ENCODE peak calls at places on chromosome 19, in five cellular contexts. One of them, this sample, is unnamed.

GRCh38 chr19:15612342-15612741 is 2.7 kb upstream of the CYP4F8 start:
- DNase-seq in HFF-Myc: no peak
- DNase-seq in transverse colon: no peak
- DNase-seq in keratinocyte: no peak
- DNase-seq in A549: no peak
- DNase-seq in this sample: no peak

GRCh38 chr19:11027381-11027780 is 61.9 kb upstream of the LDLR start:
- DNase-seq in A549: no peak
- DNase-seq in keratinocyte: no peak
- DNase-seq in transverse colon: no peak
- DNase-seq in HFF-Myc: no peak
- DNase-seq in this sample: no peak

GRCh38 chr19:29499261-29499920 is 26.4 kb upstream of the VSTM2B start:
- DNase-seq in A549: peak
- DNase-seq in keratinocyte: no peak
- DNase-seq in transverse colon: no peak
- DNase-seq in HFF-Myc: no peak
- DNase-seq in this sample: no peak

GRCh38 chr19:2253106-2254051 is 2.8 kb downstream of the JSRP1 start:
- DNase-seq in keratinocyte: no peak
- DNase-seq in HFF-Myc: no peak
- DNase-seq in A549: no peak
- DNase-seq in transverse colon: no peak
- DNase-seq in this sample: no peak

GRCh38 chr19:5317321-5317720 is 23.3 kb downstream of the PTPRS start:
- DNase-seq in HFF-Myc: no peak
- DNase-seq in keratinocyte: no peak
- DNase-seq in A549: no peak
- DNase-seq in transverse colon: no peak
- DNase-seq in this sample: no peak

GRCh38 chr19:52034051-52034728 is 6.0 kb upstream of the ZNF614 start:
- DNase-seq in A549: peak
- DNase-seq in keratinocyte: no peak
- DNase-seq in transverse colon: no peak
- DNase-seq in HFF-Myc: no peak
- DNase-seq in this sample: no peak

GRCh38 chr19:41616785-41617621 is 9.9 kb downstream of the CEACAM4 start:
- DNase-seq in A549: peak
- DNase-seq in transverse colon: no peak
- DNase-seq in HFF-Myc: peak
- DNase-seq in keratinocyte: no peak
- DNase-seq in this sample: no peak

GRCh38 chr19:9487016-9487415 is 11.4 kb downstream of the ZNF560 start:
- DNase-seq in transverse colon: no peak
- DNase-seq in A549: no peak
- DNase-seq in keratinocyte: no peak
- DNase-seq in HFF-Myc: no peak
- DNase-seq in this sample: no peak

GRCh38 chr19:29837448-29837961 is 25.7 kb downstream of the CCNE1 start:
- DNase-seq in keratinocyte: no peak
- DNase-seq in HFF-Myc: no peak
- DNase-seq in transverse colon: no peak
- DNase-seq in A549: no peak
- DNase-seq in this sample: no peak

GRCh38 chr19:43905897-43906296 is 29.2 kb downstream of the ZNF45 start:
- DNase-seq in A549: no peak
- DNase-seq in keratinocyte: no peak
- DNase-seq in transverse colon: no peak
- DNase-seq in HFF-Myc: no peak
- DNase-seq in this sample: no peak

GRCh38 chr19:47593860-47594259 is 15.1 kb upstream of the BICRA start:
- DNase-seq in HFF-Myc: no peak
- DNase-seq in A549: no peak
- DNase-seq in transverse colon: no peak
- DNase-seq in keratinocyte: no peak
- DNase-seq in this sample: no peak

GRCh38 chr19:33304760-33305647 is 2.7 kb upstream of the CEBPA start:
- DNase-seq in keratinocyte: no peak
- DNase-seq in A549: peak
- DNase-seq in transverse colon: peak
- DNase-seq in HFF-Myc: no peak
- DNase-seq in this sample: no peak

GRCh38 chr19:28281676-28282075 is 931.3 kb downstream of the UQCRFS1 start:
- DNase-seq in HFF-Myc: no peak
- DNase-seq in transverse colon: no peak
- DNase-seq in A549: no peak
- DNase-seq in keratinocyte: no peak
- DNase-seq in this sample: no peak

GRCh38 chr19:34436716-34437115 is 8.5 kb downstream of the UBA2 start:
- DNase-seq in keratinocyte: no peak
- DNase-seq in HFF-Myc: no peak
- DNase-seq in transverse colon: no peak
- DNase-seq in A549: no peak
- DNase-seq in this sample: no peak

GRCh38 chr19:54449701-54450069 is 686 bp downstream of the LENG8 start:
- DNase-seq in keratinocyte: no peak
- DNase-seq in transverse colon: no peak
- DNase-seq in HFF-Myc: no peak
- DNase-seq in A549: no peak
- DNase-seq in this sample: no peak

GRCh38 chr19:30570194-30570593 is 198.0 kb downstream of the ZNF536 start:
- DNase-seq in HFF-Myc: no peak
- DNase-seq in A549: no peak
- DNase-seq in keratinocyte: no peak
- DNase-seq in transverse colon: no peak
- DNase-seq in this sample: no peak

GRCh38 chr19:5775668-5776309 is 8.8 kb downstream of the PRR22 start:
- DNase-seq in A549: peak
- DNase-seq in transverse colon: no peak
- DNase-seq in HFF-Myc: peak
- DNase-seq in keratinocyte: no peak
- DNase-seq in this sample: no peak

GRCh38 chr19:30111051-30111450 is 169.0 kb downstream of the URI1 start:
- DNase-seq in HFF-Myc: no peak
- DNase-seq in keratinocyte: no peak
- DNase-seq in A549: no peak
- DNase-seq in transverse colon: no peak
- DNase-seq in this sample: no peak

GRCh38 chr19:2554856-2555255 is 78.9 kb downstream of the GADD45B start:
- DNase-seq in HFF-Myc: no peak
- DNase-seq in transverse colon: no peak
- DNase-seq in A549: no peak
- DNase-seq in keratinocyte: no peak
- DNase-seq in this sample: no peak

GRCh38 chr19:10270616-10271394 is at the start of gene ICAM1:
- DNase-seq in A549: no peak
- DNase-seq in HFF-Myc: no peak
- DNase-seq in transverse colon: peak
- DNase-seq in keratinocyte: no peak
- DNase-seq in this sample: no peak

GRCh38 chr19:55113570-55114039 is 3.8 kb downstream of the PPP1R12C start:
- DNase-seq in transverse colon: peak
- DNase-seq in keratinocyte: no peak
- DNase-seq in A549: peak
- DNase-seq in HFF-Myc: peak
- DNase-seq in this sample: peak

GRCh38 chr19:34350161-34350561 is 14.8 kb upstream of the GPI start:
- DNase-seq in A549: no peak
- DNase-seq in keratinocyte: no peak
- DNase-seq in transverse colon: no peak
- DNase-seq in HFF-Myc: no peak
- DNase-seq in this sample: no peak

GRCh38 chr19:461664-462551 is 1.1 kb upstream of the SHC2 start:
- DNase-seq in transverse colon: peak
- DNase-seq in HFF-Myc: no peak
- DNase-seq in A549: no peak
- DNase-seq in keratinocyte: no peak
- DNase-seq in this sample: no peak

GRCh38 chr19:15280915-15281683 is 48.9 kb upstream of the EPHX3 start:
- DNase-seq in A549: peak
- DNase-seq in transverse colon: peak
- DNase-seq in keratinocyte: no peak
- DNase-seq in HFF-Myc: peak
- DNase-seq in this sample: no peak

GRCh38 chr19:45156231-45156630 is 4.6 kb downstream of the NKPD1 start:
- DNase-seq in keratinocyte: no peak
- DNase-seq in A549: no peak
- DNase-seq in transverse colon: no peak
- DNase-seq in HFF-Myc: no peak
- DNase-seq in this sample: no peak

GRCh38 chr19:45440873-45441654 is 17.3 kb upstream of the ERCC1 start:
- DNase-seq in HFF-Myc: no peak
- DNase-seq in transverse colon: no peak
- DNase-seq in A549: peak
- DNase-seq in keratinocyte: no peak
- DNase-seq in this sample: no peak

GRCh38 chr19:5025027-5025426 is 56.1 kb downstream of the KDM4B start:
- DNase-seq in keratinocyte: no peak
- DNase-seq in A549: no peak
- DNase-seq in transverse colon: no peak
- DNase-seq in HFF-Myc: no peak
- DNase-seq in this sample: no peak

GRCh38 chr19:33795370-33796163 is 1.1 kb upstream of the KCTD15 start:
- DNase-seq in keratinocyte: no peak
- DNase-seq in A549: peak
- DNase-seq in HFF-Myc: no peak
- DNase-seq in transverse colon: peak
- DNase-seq in this sample: no peak

GRCh38 chr19:789473-790052 is 7.7 kb upstream of the PTBP1 start:
- DNase-seq in A549: no peak
- DNase-seq in transverse colon: no peak
- DNase-seq in HFF-Myc: no peak
- DNase-seq in keratinocyte: no peak
- DNase-seq in this sample: no peak

GRCh38 chr19:27671876-27672275 is 1541.1 kb downstream of the UQCRFS1 start:
- DNase-seq in transverse colon: no peak
- DNase-seq in HFF-Myc: no peak
- DNase-seq in keratinocyte: no peak
- DNase-seq in A549: no peak
- DNase-seq in this sample: no peak

GRCh38 chr19:48403606-48404005 is 10.1 kb downstream of the GRIN2D start:
- DNase-seq in HFF-Myc: no peak
- DNase-seq in transverse colon: peak
- DNase-seq in keratinocyte: no peak
- DNase-seq in A549: peak
- DNase-seq in this sample: no peak

GRCh38 chr19:18427752-18428131 is 8.5 kb downstream of the SSBP4 start:
- DNase-seq in transverse colon: no peak
- DNase-seq in HFF-Myc: no peak
- DNase-seq in A549: no peak
- DNase-seq in keratinocyte: no peak
- DNase-seq in this sample: no peak

GRCh38 chr19:18428173-18428836 is 9.1 kb downstream of the SSBP4 start:
- DNase-seq in keratinocyte: no peak
- DNase-seq in A549: no peak
- DNase-seq in HFF-Myc: no peak
- DNase-seq in transverse colon: no peak
- DNase-seq in this sample: no peak

GRCh38 chr19:18429717-18430416 is 8.1 kb downstream of the ISYNA1 start:
- DNase-seq in keratinocyte: no peak
- DNase-seq in HFF-Myc: no peak
- DNase-seq in transverse colon: no peak
- DNase-seq in A549: no peak
- DNase-seq in this sample: no peak

GRCh38 chr19:18430417-18431144 is 7.4 kb downstream of the ISYNA1 start:
- DNase-seq in transverse colon: no peak
- DNase-seq in keratinocyte: no peak
- DNase-seq in A549: no peak
- DNase-seq in HFF-Myc: no peak
- DNase-seq in this sample: no peak

GRCh38 chr19:18428837-18429674 is 8.9 kb downstream of the ISYNA1 start:
- DNase-seq in HFF-Myc: no peak
- DNase-seq in transverse colon: peak
- DNase-seq in A549: peak
- DNase-seq in keratinocyte: no peak
- DNase-seq in this sample: no peak
- H3K4me3 ChIP-seq in HFF-Myc: peak
- H3K4me3 ChIP-seq in transverse colon: peak
- H3K4me3 ChIP-seq in A549: peak
- H3K4me3 ChIP-seq in keratinocyte: no peak
- H3K4me3 ChIP-seq in this sample: peak

GRCh38 chr19:39927524-39928356 is 6.7 kb downstream of the FCGBP start:
- DNase-seq in A549: no peak
- DNase-seq in HFF-Myc: no peak
- DNase-seq in transverse colon: no peak
- DNase-seq in keratinocyte: no peak
- DNase-seq in this sample: no peak
- H3K4me3 ChIP-seq in A549: no peak
- H3K4me3 ChIP-seq in HFF-Myc: no peak
- H3K4me3 ChIP-seq in transverse colon: no peak
- H3K4me3 ChIP-seq in keratinocyte: no peak
- H3K4me3 ChIP-seq in this sample: no peak

GRCh38 chr19:51002101-51002532 is 713 bp upstream of the KLK8 start:
- DNase-seq in HFF-Myc: no peak
- DNase-seq in A549: no peak
- DNase-seq in transverse colon: no peak
- DNase-seq in keratinocyte: no peak
- DNase-seq in this sample: no peak

GRCh38 chr19:50998686-50999085 is 2.7 kb downstream of the KLK8 start:
- DNase-seq in keratinocyte: no peak
- DNase-seq in A549: no peak
- DNase-seq in HFF-Myc: no peak
- DNase-seq in transverse colon: no peak
- DNase-seq in this sample: no peak

GRCh38 chr19:51001495-51001894 is at the start of gene KLK8:
- DNase-seq in transverse colon: no peak
- DNase-seq in HFF-Myc: no peak
- DNase-seq in A549: no peak
- DNase-seq in keratinocyte: no peak
- DNase-seq in this sample: no peak

GRCh38 chr19:51000981-51001380 is 423 bp downstream of the KLK8 start:
- DNase-seq in HFF-Myc: no peak
- DNase-seq in transverse colon: no peak
- DNase-seq in A549: no peak
- DNase-seq in keratinocyte: no peak
- DNase-seq in this sample: no peak

GRCh38 chr19:51000426-51000825 is 978 bp downstream of the KLK8 start:
- DNase-seq in A549: no peak
- DNase-seq in keratinocyte: no peak
- DNase-seq in HFF-Myc: no peak
- DNase-seq in transverse colon: no peak
- DNase-seq in this sample: no peak
- H3K4me3 ChIP-seq in A549: no peak
- H3K4me3 ChIP-seq in keratinocyte: peak
- H3K4me3 ChIP-seq in HFF-Myc: no peak
- H3K4me3 ChIP-seq in transverse colon: no peak
- H3K4me3 ChIP-seq in this sample: no peak

GRCh38 chr19:58514564-58515020 is 2.8 kb upstream of the SLC27A5 start:
- DNase-seq in HFF-Myc: no peak
- DNase-seq in A549: no peak
- DNase-seq in keratinocyte: no peak
- DNase-seq in transverse colon: no peak
- DNase-seq in this sample: no peak
- H3K4me3 ChIP-seq in HFF-Myc: peak
- H3K4me3 ChIP-seq in A549: peak
- H3K4me3 ChIP-seq in keratinocyte: peak
- H3K4me3 ChIP-seq in transverse colon: peak
- H3K4me3 ChIP-seq in this sample: peak

This sample was measured in thoracic aorta.